ENCODE peak calls at places on chromosomes 7 and 10, in ten cellular contexts. F is right lobe of liver, W is heart left ventricle, D is NB4, X is HepG2, E is IMR-90, H is prostate gland, Q is lower leg skin, Z is adrenal gland, I is esophagus muscularis mucosa. C is an unnamed sample.

GRCh38 chr10:14560274-14560673 is 214.4 kb downstream of the FAM107B start:
- DNase-seq in F (peak), W (no peak), D (peak), X (no peak), E (peak), H (no peak), Q (no peak), Z (no peak), I (no peak), C (no peak)

GRCh38 chr10:132456881-132457280 is 59.9 kb downstream of the PWWP2B start:
- DNase-seq in F (peak), W (no peak), D (no peak), X (no peak), E (no peak), H (no peak), Q (no peak), Z (no peak), I (no peak), C (no peak)

GRCh38 chr10:123133511-123133910 is 2.3 kb upstream of the HMX3 start:
- DNase-seq in F (no peak), W (no peak), D (no peak), X (no peak), E (no peak), H (no peak), Q (no peak), Z (no peak), I (no peak), C (no peak)

GRCh38 chr10:30013684-30014246 is 45.6 kb downstream of the JCAD start:
- DNase-seq in F (peak), W (peak), D (no peak), X (peak), E (peak), H (peak), Q (no peak), Z (peak), I (no peak), C (peak)

GRCh38 chr7:54811016-54811924 is 52.3 kb upstream of the SEC61G start:
- DNase-seq in F (no peak), W (no peak), D (no peak), X (no peak), E (peak), H (no peak), Q (no peak), Z (no peak), I (no peak), C (no peak)

GRCh38 chr7:84336303-84336702 is 141.7 kb upstream of the SEMA3A start:
- DNase-seq in F (no peak), W (no peak), D (no peak), X (peak), E (peak), H (no peak), Q (no peak), Z (no peak), I (no peak), C (no peak)

GRCh38 chr7:155594163-155594732 is 47.9 kb upstream of the CNPY1 start:
- DNase-seq in F (peak), W (no peak), D (no peak), X (no peak), E (no peak), H (no peak), Q (peak), Z (no peak), I (no peak), C (no peak)

GRCh38 chr7:84553711-84554110 is 359.1 kb upstream of the SEMA3A start:
- DNase-seq in F (no peak), W (no peak), D (no peak), X (no peak), E (no peak), H (no peak), Q (no peak), Z (no peak), I (no peak), C (no peak)

GRCh38 chr10:131141645-131142445 is 169.7 kb downstream of the TCERG1L start:
- DNase-seq in F (no peak), W (no peak), D (no peak), X (no peak), E (no peak), H (no peak), Q (no peak), Z (no peak), I (no peak), C (no peak)

GRCh38 chr10:58030208-58030607 is 237.5 kb downstream of the IPMK start:
- DNase-seq in F (no peak), W (no peak), D (no peak), X (no peak), E (no peak), H (no peak), Q (no peak), Z (no peak), I (no peak), C (no peak)

GRCh38 chr10:101803511-101803910 is 14.7 kb downstream of the OGA start:
- DNase-seq in F (no peak), W (no peak), D (no peak), X (no peak), E (peak), H (no peak), Q (no peak), Z (no peak), I (no peak), C (no peak)
- TF ChIP-seq CTCF in F (no peak), W (no peak), D (no peak), X (no peak), E (no peak), H (no peak), Q (no peak), Z (no peak), I (no peak), C (no peak)

DNA sequence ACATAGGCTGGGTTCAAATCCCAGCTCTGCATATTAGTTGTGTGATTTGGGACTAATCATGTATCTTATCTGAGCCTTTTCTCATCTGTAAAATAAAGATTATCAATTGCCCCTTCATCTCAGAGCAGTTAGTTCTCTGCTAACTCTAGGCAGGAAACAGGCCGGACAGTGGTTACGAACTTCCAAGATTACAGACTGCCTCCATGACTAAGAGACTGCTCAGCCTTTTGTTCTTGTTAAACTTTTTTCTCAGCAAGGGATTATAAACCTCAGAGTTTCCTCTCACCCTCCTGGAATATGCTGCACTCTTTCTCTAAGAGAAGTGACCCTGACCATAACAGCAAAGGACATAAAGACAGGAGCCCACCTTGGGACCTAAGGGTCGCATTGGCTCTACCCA is 52.5 kb upstream of the NFKB2 start:
- DNase-seq in F (no peak), W (no peak), D (no peak), X (no peak), E (peak), H (no peak), Q (no peak), Z (no peak), I (no peak), C (no peak)
- TF ChIP-seq POLR2A in F (no peak), W (no peak), D (no peak), X (no peak), E (no peak), H (no peak), Q (no peak), Z (no peak), I (no peak), C (no peak)

GRCh38 chr10:11320809-11321520 is 290.5 kb downstream of the USP6NL start:
- DNase-seq in F (no peak), W (no peak), D (no peak), X (no peak), E (no peak), H (no peak), Q (no peak), Z (no peak), I (no peak), C (no peak)

GRCh38 chr10:11317936-11318670 is 293.3 kb downstream of the USP6NL start:
- DNase-seq in F (no peak), W (no peak), D (no peak), X (no peak), E (no peak), H (no peak), Q (no peak), Z (no peak), I (no peak), C (no peak)

GRCh38 chr10:11319990-11320602 is 291.4 kb downstream of the USP6NL start:
- DNase-seq in F (no peak), W (no peak), D (no peak), X (no peak), E (no peak), H (no peak), Q (no peak), Z (no peak), I (no peak), C (no peak)

GRCh38 chr10:11322698-11323097 is 288.8 kb downstream of the USP6NL start:
- DNase-seq in F (no peak), W (no peak), D (no peak), X (no peak), E (no peak), H (no peak), Q (no peak), Z (no peak), I (no peak), C (no peak)

DNA sequence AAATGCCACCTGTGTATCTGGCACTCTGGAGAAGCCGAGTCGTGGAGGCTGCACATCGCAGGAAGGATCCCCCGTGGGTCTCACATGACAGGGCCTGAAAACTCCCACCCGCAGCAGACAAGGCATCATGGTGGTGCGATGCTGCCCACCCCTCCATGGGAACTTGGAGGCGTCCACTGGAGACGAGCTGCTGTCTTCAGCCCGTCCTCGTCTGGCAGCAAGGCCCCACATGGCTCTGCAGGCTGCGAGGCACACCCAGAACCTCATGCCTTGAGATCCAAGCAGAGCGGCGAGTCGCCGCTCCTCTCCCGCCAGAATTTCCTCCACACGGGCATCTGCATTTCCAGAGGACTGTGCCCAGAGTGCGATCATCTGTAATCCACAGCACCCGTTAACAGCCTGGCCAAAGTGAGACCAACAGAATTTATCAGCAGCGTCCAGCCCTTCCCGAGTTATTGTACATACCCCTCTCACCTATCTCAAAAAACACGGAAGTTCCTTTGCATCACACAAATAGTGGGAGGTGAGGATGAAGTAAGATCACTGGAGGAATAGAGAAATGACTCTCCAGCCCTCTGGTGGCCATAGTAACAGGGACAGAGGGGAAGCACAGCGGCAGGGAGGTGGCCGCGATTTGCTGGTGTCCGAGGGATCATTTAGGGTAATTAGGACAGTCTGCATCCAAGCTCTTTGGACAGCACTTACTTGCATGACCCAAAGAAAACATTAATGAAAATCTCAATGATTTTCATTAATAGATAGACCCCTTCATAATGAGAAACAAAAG is 292.4 kb downstream of the USP6NL start:
- DNase-seq in F (no peak), W (no peak), D (no peak), X (no peak), E (no peak), H (no peak), Q (no peak), Z (no peak), I (no peak), C (no peak)
- TF ChIP-seq CTCF in F (no peak), W (no peak), D (no peak), X (no peak), E (no peak), H (no peak), Q (no peak), Z (no peak), I (no peak), C (no peak)

GRCh38 chr7:101172854-101173751 is 7.0 kb downstream of the NAT16 start:
- DNase-seq in F (peak), W (peak), D (no peak), X (no peak), E (peak), H (peak), Q (no peak), Z (peak), I (no peak), C (peak)
- TF ChIP-seq POLR2A in F (no peak), W (no peak), D (no peak), X (no peak), E (no peak), H (no peak), Q (no peak), Z (no peak), I (no peak), C (no peak)

GRCh38 chr7:127347567-127348246 is 44.8 kb downstream of the ZNF800 start:
- DNase-seq in F (peak), W (peak), D (peak), X (peak), E (peak), H (peak), Q (peak), Z (peak), I (no peak), C (peak)
- TF ChIP-seq CTCF in F (peak), W (peak), D (peak), X (peak), E (peak), H (peak), Q (no peak), Z (peak), I (peak), C (no peak)

GRCh38 chr7:92763636-92764423 is 72.5 kb downstream of the CDK6 start:
- DNase-seq in F (no peak), W (no peak), D (peak), X (peak), E (peak), H (no peak), Q (no peak), Z (no peak), I (no peak), C (no peak)

GRCh38 chr7:92766461-92767003 is 69.8 kb downstream of the CDK6 start:
- DNase-seq in F (no peak), W (no peak), D (no peak), X (peak), E (peak), H (no peak), Q (no peak), Z (no peak), I (no peak), C (no peak)

GRCh38 chr7:92767427-92767826 is 68.9 kb downstream of the CDK6 start:
- DNase-seq in F (no peak), W (no peak), D (no peak), X (no peak), E (peak), H (no peak), Q (no peak), Z (no peak), I (no peak), C (no peak)

GRCh38 chr7:92762853-92763252 is 73.5 kb downstream of the CDK6 start:
- DNase-seq in F (no peak), W (no peak), D (no peak), X (no peak), E (no peak), H (no peak), Q (no peak), Z (no peak), I (no peak), C (no peak)

GRCh38 chr7:92765725-92766124 is 70.6 kb downstream of the CDK6 start:
- DNase-seq in F (no peak), W (no peak), D (no peak), X (no peak), E (peak), H (no peak), Q (no peak), Z (no peak), I (no peak), C (no peak)
- TF ChIP-seq POLR2A in F (no peak), W (no peak), D (no peak), X (no peak), E (no peak), H (no peak), Q (no peak), Z (no peak), I (no peak), C (no peak)

DNA sequence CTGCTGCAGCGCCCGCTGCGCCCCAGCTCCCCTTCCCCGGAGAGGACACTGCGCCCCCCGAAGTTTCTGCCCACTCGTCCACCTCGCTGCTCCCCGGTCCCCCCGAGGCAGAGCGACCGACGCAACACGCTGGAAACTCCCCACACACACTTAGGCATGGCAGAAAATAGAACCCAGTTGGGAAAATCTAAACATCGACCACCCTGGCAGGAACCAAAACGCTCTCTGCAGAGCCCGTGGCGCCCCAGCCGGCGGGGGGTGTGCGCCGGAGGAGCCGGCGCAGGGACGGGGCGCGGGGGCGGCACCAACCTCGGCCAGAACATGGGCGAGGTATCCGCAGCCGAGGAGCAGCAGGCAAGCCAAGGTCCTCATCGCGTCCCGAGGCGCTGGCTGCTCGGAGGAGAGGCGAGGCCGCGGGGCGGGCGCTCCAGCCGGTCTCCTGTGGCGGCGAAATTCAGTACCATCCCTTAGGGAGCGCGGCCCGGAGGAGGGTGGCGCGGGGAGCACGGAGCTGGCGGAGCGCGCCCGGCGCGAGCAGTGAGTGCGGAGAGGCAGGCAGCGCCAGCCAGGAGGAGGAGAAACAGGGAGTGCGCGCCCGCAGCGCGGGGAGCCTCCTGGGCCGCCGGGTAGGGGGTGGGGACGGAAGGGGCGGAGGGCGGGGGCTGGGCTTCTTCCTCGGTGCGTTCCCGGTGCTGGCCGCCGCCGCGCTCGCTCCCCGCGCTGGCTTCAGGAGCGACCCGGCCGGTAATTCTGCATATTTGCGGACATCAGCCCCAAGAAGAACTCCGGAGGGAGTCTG is 817 bp downstream of the PDGFA start:
- DNase-seq in F (peak), W (peak), D (peak), X (no peak), E (peak), H (peak), Q (peak), Z (peak), I (peak), C (peak)
- TF ChIP-seq CTCF in F (no peak), W (no peak), D (no peak), X (no peak), E (no peak), H (peak), Q (no peak), Z (no peak), I (peak), C (peak)

GRCh38 chr10:45378866-45379265 is 4.8 kb downstream of the ALOX5 start:
- DNase-seq in F (no peak), W (no peak), D (no peak), X (no peak), E (no peak), H (no peak), Q (no peak), Z (no peak), I (no peak), C (no peak)
- TF ChIP-seq POLR2A in F (no peak), W (no peak), D (no peak), X (no peak), E (no peak), H (no peak), Q (no peak), Z (no peak), I (no peak), C (no peak)

GRCh38 chr7:127409629-127410028 is 17.1 kb upstream of the ZNF800 start:
- DNase-seq in F (no peak), W (no peak), D (no peak), X (no peak), E (no peak), H (no peak), Q (no peak), Z (no peak), I (no peak), C (no peak)
- TF ChIP-seq CTCF in F (no peak), W (no peak), D (no peak), X (peak), E (no peak), H (no peak), Q (no peak), Z (no peak), I (no peak), C (no peak)

GRCh38 chr10:97635577-97635976 is 2.3 kb upstream of the MORN4 start:
- DNase-seq in F (no peak), W (no peak), D (no peak), X (no peak), E (no peak), H (no peak), Q (no peak), Z (no peak), I (no peak), C (no peak)

GRCh38 chr10:97629289-97629688 is 4.0 kb downstream of the MORN4 start:
- DNase-seq in F (no peak), W (no peak), D (peak), X (no peak), E (no peak), H (no peak), Q (no peak), Z (no peak), I (no peak), C (no peak)

GRCh38 chr10:97631098-97631497 is 2.2 kb downstream of the MORN4 start:
- DNase-seq in F (no peak), W (no peak), D (no peak), X (no peak), E (peak), H (no peak), Q (no peak), Z (no peak), I (no peak), C (no peak)

GRCh38 chr10:97633921-97634320 is 621 bp upstream of the MORN4 start:
- DNase-seq in F (no peak), W (no peak), D (no peak), X (peak), E (no peak), H (no peak), Q (no peak), Z (no peak), I (no peak), C (no peak)

GRCh38 chr10:97632949-97633884 is at the start of gene MORN4:
- DNase-seq in F (peak), W (peak), D (no peak), X (peak), E (peak), H (peak), Q (peak), Z (peak), I (peak), C (peak)
- TF ChIP-seq POLR2A in F (no peak), W (no peak), D (no peak), X (peak), E (no peak), H (no peak), Q (no peak), Z (no peak), I (no peak), C (no peak)